ENCODE peak calls at places on chromosome 2, in five cellular contexts. A is Panc1, S is sigmoid colon, Q is prostate gland, W is spleen. J is an unnamed sample.
A peak's percentile ranks its signal among the peaks of the same experiment; 100 is the strongest.

GRCh38 chr2:217820904-217821303 is 181.9 kb downstream of the TNS1 start:
- DNase-seq in A (no peak), S (no peak), Q (no peak), W (no peak), J (no peak)

GRCh38 chr2:1266311-1266710 is 147.0 kb upstream of the TPO start:
- DNase-seq in A (no peak), S (no peak), Q (no peak), W (no peak), J (no peak)

GRCh38 chr2:84483320-84483719 is 24.2 kb upstream of the SUCLG1 start:
- DNase-seq in A (no peak), S (no peak), Q (no peak), W (no peak), J (no peak)

GRCh38 chr2:46257476-46257875 is 39.7 kb upstream of the EPAS1 start:
- DNase-seq in A (no peak), S (no peak), Q (no peak), W (no peak), J (no peak)

GRCh38 chr2:204933735-204934361 is 388.6 kb downstream of the PARD3B start:
- DNase-seq in A (no peak), S (no peak), Q (no peak), W (no peak), J (no peak)

GRCh38 chr2:85273732-85274731 is 53.8 kb downstream of the TGOLN2 start:
- DNase-seq in A (no peak), S (peak; percentile 79), Q (no peak), W (no peak), J (no peak)

GRCh38 chr2:20444113-20444992 is 2.5 kb upstream of the RHOB start:
- DNase-seq in A (no peak), S (peak; percentile 75), Q (no peak), W (no peak), J (no peak)

GRCh38 chr2:215764441-215765048 is 248.8 kb downstream of the MREG start:
- DNase-seq in A (no peak), S (no peak), Q (no peak), W (no peak), J (no peak)

GRCh38 chr2:113734187-113734586 is 22.3 kb downstream of the SLC35F5 start:
- DNase-seq in A (no peak), S (no peak), Q (no peak), W (no peak), J (no peak)

GRCh38 chr2:177783835-177784448 is 288.6 kb downstream of the PDE11A start:
- DNase-seq in A (no peak), S (no peak), Q (peak; percentile 65), W (no peak), J (no peak)

GRCh38 chr2:231057590-231057989 is 923 bp downstream of the PSMD1 start:
- DNase-seq in A (no peak), S (no peak), Q (no peak), W (no peak), J (no peak)

GRCh38 chr2:147232225-147232669 is 612.6 kb upstream of the ACVR2A start:
- DNase-seq in A (no peak), S (no peak), Q (no peak), W (no peak), J (no peak)

GRCh38 chr2:176873403-176873802 is 339.2 kb upstream of the HNRNPA3 start:
- DNase-seq in A (no peak), S (no peak), Q (no peak), W (no peak), J (no peak)

GRCh38 chr2:218370410-218371063 is 11.5 kb upstream of the SLC11A1 start:
- DNase-seq in A (no peak), S (peak; percentile 88), Q (no peak), W (peak; percentile 85), J (no peak)

GRCh38 chr2:38076710-38077430 is 919 bp upstream of the CYP1B1 start:
- DNase-seq in A (no peak), S (peak; percentile 88), Q (peak; percentile 56), W (peak; percentile 88), J (no peak)

GRCh38 chr2:207333599-207334308 is 168.0 kb upstream of the KLF7 start:
- DNase-seq in A (no peak), S (no peak), Q (no peak), W (no peak), J (no peak)

DNA sequence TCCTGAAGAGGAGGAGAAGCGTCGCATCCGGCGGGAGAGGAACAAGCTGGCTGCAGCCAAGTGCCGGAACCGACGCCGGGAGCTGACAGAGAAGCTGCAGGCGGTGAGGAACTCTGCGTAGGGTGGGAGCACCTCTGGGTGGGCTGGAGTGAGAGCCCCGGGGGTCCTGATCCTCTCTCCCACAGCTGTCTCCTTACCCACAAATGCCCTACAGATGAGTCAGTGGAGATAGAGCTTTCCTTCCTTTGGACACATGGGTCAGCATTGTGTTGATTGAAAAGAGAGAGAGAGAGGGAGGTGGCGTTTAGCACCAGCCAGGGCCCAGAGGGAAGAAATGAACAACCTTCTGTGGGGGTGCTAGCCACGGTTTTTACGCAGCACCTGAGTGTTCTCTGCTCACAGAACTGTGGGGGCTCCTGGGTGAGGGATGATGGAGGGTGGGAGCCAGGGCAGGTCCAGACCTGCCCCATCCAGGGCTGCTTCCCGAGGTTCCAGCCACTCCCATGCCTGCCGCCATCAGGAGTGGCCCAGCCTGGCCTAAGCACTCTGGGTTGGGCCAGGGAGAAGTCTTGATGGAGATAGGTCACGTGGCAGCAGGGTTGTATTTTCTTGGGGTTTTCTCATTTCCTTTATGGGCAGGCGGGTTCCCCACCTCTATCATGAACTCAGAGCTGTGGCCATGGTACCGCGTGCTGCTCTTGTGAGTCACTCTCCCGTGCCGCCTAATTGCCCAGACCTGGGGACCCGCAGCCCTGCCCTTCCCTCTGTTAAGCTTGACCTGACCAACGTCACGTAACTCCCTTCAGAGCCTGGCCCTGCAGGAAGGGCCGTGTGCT is 16.3 kb downstream of the FOSL2 start:
- DNase-seq in A (no peak), S (peak; percentile 68), Q (no peak), W (peak; percentile 88), J (no peak)
- H3K36me3 ChIP-seq in A (no peaks in the 10 kb centered on the region), S (peaks cover 99% of the 10 kb centered on the region), Q (peaks cover 42% of the 10 kb centered on the region), W (peaks cover 100% of the 10 kb centered on the region), J (peaks cover 100% of the 10 kb centered on the region)

GRCh38 chr2:227860116-227860724 is 11.2 kb upstream of the DAW1 start:
- DNase-seq in A (no peak), S (no peak), Q (peak; percentile 36), W (no peak), J (no peak)
- TF ChIP-seq POLR2AphosphoS5 in A (no peak), S (no peak), Q (peak; percentile 36), W (no peak), J (no peak)

GRCh38 chr2:74953796-74954499 is 4.5 kb upstream of the POLE4 start:
- DNase-seq in A (no peak), S (no peak), Q (no peak), W (no peak), J (no peak)

GRCh38 chr2:74957886-74958276 is 562 bp upstream of the POLE4 start:
- DNase-seq in A (no peak), S (no peak), Q (no peak), W (no peak), J (no peak)

GRCh38 chr2:74952575-74952974 is 5.9 kb upstream of the POLE4 start:
- DNase-seq in A (no peak), S (no peak), Q (no peak), W (no peak), J (no peak)

GRCh38 chr2:74951211-74951754 is 7.2 kb upstream of the POLE4 start:
- DNase-seq in A (no peak), S (no peak), Q (no peak), W (no peak), J (no peak)

GRCh38 chr2:74954500-74954874 is 4.0 kb upstream of the POLE4 start:
- DNase-seq in A (no peak), S (no peak), Q (no peak), W (no peak), J (no peak)
- H3K36me3 ChIP-seq in A (no peaks in the 10 kb centered on the region), S (no peaks in the 10 kb centered on the region), Q (no peaks in the 10 kb centered on the region), W (no peaks in the 10 kb centered on the region), J (no peaks in the 10 kb centered on the region)

DNA sequence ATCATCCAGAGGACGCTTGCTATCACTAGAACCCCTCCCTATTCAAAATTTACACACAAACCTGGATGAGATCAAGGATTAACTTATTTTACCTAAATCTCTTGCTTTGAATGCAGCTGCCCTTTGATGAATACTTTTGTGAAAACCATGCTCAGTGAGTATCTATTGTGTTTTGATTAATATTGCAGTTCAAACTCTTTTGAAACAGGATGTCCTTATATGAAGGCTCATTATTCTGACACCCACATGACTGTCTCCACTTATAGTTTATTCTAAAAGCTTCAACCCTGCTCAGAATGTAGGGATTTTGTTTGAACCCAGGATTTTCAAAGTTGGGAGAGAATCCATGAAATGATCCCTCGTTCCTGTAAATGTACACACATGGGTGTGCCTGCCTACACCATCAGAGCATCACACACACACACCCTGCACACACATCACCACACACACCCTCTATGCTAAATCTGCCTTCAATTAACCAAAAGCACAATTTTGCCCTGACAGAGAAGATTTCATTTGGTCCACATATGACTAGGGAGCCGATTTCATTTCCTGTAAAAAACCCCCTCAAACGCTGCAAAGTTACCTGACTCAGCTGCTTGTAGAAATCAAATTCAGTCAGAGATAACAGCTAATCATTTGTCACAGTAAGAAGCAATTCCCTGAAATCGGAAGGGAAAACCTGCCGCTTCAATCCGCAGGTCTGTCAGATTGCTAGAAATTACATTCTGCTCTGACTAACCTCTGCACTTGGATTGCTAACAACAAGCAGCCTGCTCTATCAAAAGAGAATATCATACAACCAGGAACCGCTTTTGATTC is 65.2 kb downstream of the ZEB2 start:
- DNase-seq in A (no peak), S (no peak), Q (no peak), W (no peak), J (no peak)
- TF ChIP-seq POLR2AphosphoS5 in A (no peak), S (no peak), Q (no peak), W (no peak), J (no peak)

DNA sequence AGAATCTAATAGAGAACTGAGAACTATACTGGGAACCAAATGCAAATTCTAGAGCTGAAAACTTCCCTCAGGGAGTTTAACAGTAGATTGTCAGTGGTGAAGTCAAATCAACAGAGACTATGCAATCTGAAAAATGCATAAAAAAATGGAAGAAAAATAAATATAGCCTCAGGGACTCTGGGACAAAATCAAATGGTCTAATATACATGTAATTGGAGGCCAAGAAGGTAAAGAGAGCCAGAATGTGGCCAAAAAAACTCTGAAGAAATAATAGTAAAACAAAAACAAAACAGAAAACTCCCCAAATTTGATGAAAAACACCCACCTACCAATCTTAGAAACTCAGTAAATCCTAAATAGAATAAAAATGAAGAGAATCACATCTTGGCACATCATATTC is 16.5 kb downstream of the DNAJC27 start:
- DNase-seq in A (no peak), S (no peak), Q (no peak), W (no peak), J (no peak)
- H3K36me3 ChIP-seq in A (peaks cover 17% of the 10 kb centered on the region), S (peaks cover 43% of the 10 kb centered on the region), Q (no peaks in the 10 kb centered on the region), W (peaks cover 100% of the 10 kb centered on the region), J (peaks cover 83% of the 10 kb centered on the region)

GRCh38 chr2:241842620-241843211 is 16.0 kb downstream of the PDCD1 start:
- DNase-seq in A (no peak), S (peak; percentile 85), Q (no peak), W (peak; percentile 86), J (no peak)
- TF ChIP-seq POLR2AphosphoS5 in A (no peak), S (peak; percentile 44), Q (no peak), W (peak; percentile 74), J (no peak)

J was measured in esophagus muscularis mucosa.